ENCODE peak calls at places on chromosomes 1 and 21, in ten cellular contexts. V is AG04449, Y is AG09309, R is cardiac fibroblast, Z is dorsolateral prefrontal cortex, F is fibroblast of mammary gland, B is transverse colon, M is AG10803, K is BE2C, T is hepatocyte. A is an unnamed sample.

GRCh38 chr1:227888404-227889046 is 59.2 kb downstream of the WNT9A start:
- DNase-seq in F (no peak), B (no peak), V (no peak), M (no peak), T (peak; percentile 3), Y (no peak), Z (peak; percentile 43), R (no peak), K (no peak), A (no peak)

GRCh38 chr1:172973424-172973823 is 77.3 kb downstream of the TNFSF18 start:
- DNase-seq in Y (no peak), F (no peak), T (no peak), M (no peak), Z (no peak), K (no peak), R (no peak), B (no peak), V (no peak), A (no peak)

GRCh38 chr1:89125571-89126233 is at the start of gene GBP2:
- DNase-seq in Y (peak; percentile 45), Z (no peak), M (peak; percentile 68), V (peak; percentile 33), T (peak; percentile 77), B (no peak), K (no peak), R (peak; percentile 70), F (peak; percentile 86), A (peak; percentile 92)

GRCh38 chr21:35190201-35190701 is 141.1 kb upstream of the RUNX1 start:
- DNase-seq in Y (no peak), R (no peak), V (no peak), F (peak; percentile 82), Z (no peak), T (peak; percentile 21), B (no peak), M (peak; percentile 39), K (no peak), A (peak; percentile 66)

GRCh38 chr1:223776075-223776814 is 63.9 kb downstream of the CAPN2 start:
- DNase-seq in T (peak; percentile 67), F (peak; percentile 88), Y (peak; percentile 42), B (no peak), M (peak; percentile 69), V (peak; percentile 80), R (peak; percentile 75), Z (no peak), K (no peak), A (peak; percentile 98)

GRCh38 chr1:187001198-187001904 is 172.6 kb downstream of the PLA2G4A start:
- DNase-seq in R (peak; percentile 88), B (no peak), T (no peak), Z (no peak), M (peak; percentile 90), V (peak; percentile 75), K (no peak), F (peak; percentile 92), Y (peak; percentile 69), A (peak; percentile 96)

GRCh38 chr21:37452222-37452621 is 85.6 kb downstream of the DYRK1A start:
- DNase-seq in T (peak; percentile 56), V (peak; percentile 87), M (peak; percentile 92), B (no peak), F (peak; percentile 85), R (peak; percentile 83), Z (no peak), K (no peak), Y (peak; percentile 82), A (peak; percentile 94)

GRCh38 chr1:213884402-213884801 is 103.4 kb upstream of the PROX1 start:
- DNase-seq in T (no peak), V (no peak), M (no peak), Z (no peak), Y (no peak), F (no peak), K (no peak), R (no peak), B (no peak), A (no peak)

GRCh38 chr1:92168657-92169056 is 49.1 kb upstream of the C1orf146 start:
- DNase-seq in B (no peak), R (no peak), Z (no peak), K (no peak), M (no peak), Y (no peak), T (no peak), V (no peak), F (no peak), A (no peak)

GRCh38 chr21:25094695-25095094 is 512.6 kb downstream of the MRPL39 start:
- DNase-seq in T (no peak), Y (no peak), Z (no peak), B (no peak), V (no peak), K (no peak), M (no peak), R (no peak), F (no peak), A (no peak)

GRCh38 chr1:21573971-21574458 is 64.8 kb downstream of the ALPL start:
- DNase-seq in Z (no peak), R (peak; percentile 88), B (peak; percentile 46), M (peak; percentile 61), V (no peak), Y (no peak), F (peak; percentile 83), T (peak; percentile 80), K (peak; percentile 70), A (peak; percentile 90)

GRCh38 chr1:45205000-45205909 is 1.1 kb downstream of the ZSWIM5 start:
- DNase-seq in F (no peak), M (peak; percentile 9), V (no peak), Y (no peak), T (peak; percentile 72), R (peak; percentile 31), Z (peak; percentile 47), B (peak; percentile 60), K (peak; percentile 6), A (peak; percentile 62)

GRCh38 chr1:11495579-11495978 is 16.6 kb downstream of the DISP3 start:
- DNase-seq in R (no peak), B (no peak), V (no peak), Z (no peak), F (no peak), T (no peak), K (no peak), Y (no peak), M (no peak), A (no peak)

GRCh38 chr1:11488201-11488770 is 9.3 kb downstream of the DISP3 start:
- DNase-seq in T (no peak), F (no peak), V (no peak), R (no peak), Y (no peak), B (no peak), K (no peak), M (no peak), Z (no peak), A (no peak)

GRCh38 chr1:11493972-11494655 is 15.2 kb downstream of the DISP3 start:
- DNase-seq in Y (no peak), F (no peak), M (no peak), Z (no peak), B (no peak), V (no peak), K (no peak), R (no peak), T (no peak), A (no peak)

GRCh38 chr1:11488966-11489625 is 10.1 kb downstream of the DISP3 start:
- DNase-seq in B (no peak), M (no peak), R (no peak), T (no peak), K (no peak), Z (no peak), V (no peak), F (no peak), Y (no peak), A (no peak)

GRCh38 chr1:11492235-11492634 is 13.3 kb downstream of the DISP3 start:
- DNase-seq in Z (no peak), F (no peak), Y (no peak), K (no peak), M (no peak), B (no peak), V (no peak), T (no peak), R (no peak), A (no peak)
- H3K4me3 ChIP-seq in Z (no peak overlapping the region), F (no peak overlapping the region), Y (no peak overlapping the region), K (no peak overlapping the region), M (no peak overlapping the region), B (no peak overlapping the region), V (no peak overlapping the region), T (no peak overlapping the region), R (no peak overlapping the region), A (no peak overlapping the region)

DNA sequence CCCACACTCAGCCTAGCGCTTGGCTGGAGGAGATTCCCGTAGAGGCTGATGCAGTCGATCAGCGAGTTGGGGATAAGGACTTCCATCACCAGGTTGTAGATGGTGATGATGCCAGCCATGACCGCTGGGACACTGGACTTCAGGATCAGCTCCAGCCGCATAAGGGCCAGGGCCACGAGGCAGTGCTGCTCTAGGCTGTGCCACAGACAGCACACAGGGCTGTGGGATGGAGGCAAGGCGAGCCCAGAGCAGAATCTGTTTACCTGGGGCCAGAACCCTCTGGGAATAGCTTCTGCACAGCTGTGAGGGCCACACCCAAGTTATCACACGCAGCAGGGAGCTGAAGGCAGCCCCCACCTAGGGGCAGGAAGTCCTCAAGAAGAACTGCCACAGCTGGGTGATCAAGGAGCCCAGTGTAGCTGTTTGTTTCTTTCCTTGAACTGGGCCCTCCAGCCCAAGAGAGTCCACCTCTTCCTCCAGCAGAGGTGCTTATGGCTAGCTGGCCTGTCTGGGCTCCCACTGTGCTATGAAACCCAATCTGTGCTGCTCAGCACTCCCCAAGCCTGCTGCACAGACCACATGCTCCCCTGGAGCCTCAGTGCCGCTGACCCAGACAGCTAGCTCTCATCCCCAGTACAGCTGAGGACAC is 6.2 kb downstream of the SLC2A1 start:
- DNase-seq in F (no peak), M (no peak), R (no peak), Z (no peak), V (no peak), Y (no peak), T (no peak), B (peak; percentile 46), K (no peak), A (peak; percentile 95)
- TF ChIP-seq CTCF in F (no peak), M (no peak), R (no peak), Z (no peak), V (no peak), Y (no peak), T (no peak), B (no peak), K (no peak), A (no peak)

GRCh38 chr1:221739677-221740025 is 2.2 kb downstream of the DUSP10 start:
- DNase-seq in M (no peak), K (no peak), V (no peak), Z (no peak), T (no peak), F (no peak), Y (no peak), B (no peak), R (no peak), A (no peak)
- H3K4me3 ChIP-seq in M (peak overlapping the region; percentile 97), K (no peak overlapping the region), V (peak overlapping the region; percentile 92), Z (peak overlapping the region; percentile 85), T (no peak overlapping the region), F (peak overlapping the region; percentile 98), Y (peak overlapping the region; percentile 87), B (no peak overlapping the region), R (no peak overlapping the region), A (no peak overlapping the region)

GRCh38 chr21:41411449-41412089 is 14.5 kb upstream of the MX1 start:
- DNase-seq in K (no peak), M (no peak), R (peak; percentile 14), T (no peak), B (peak; percentile 83), Y (no peak), F (peak; percentile 14), Z (no peak), V (no peak), A (no peak)
- TF ChIP-seq CTCF in K (no peak), M (peak; percentile 25), R (no peak), T (no peak), B (peak; percentile 61), Y (peak; percentile 24), F (peak; percentile 27), Z (no peak), V (no peak), A (no peak)

A was measured in choroid plexus epithelial cell.